ENCODE peak calls at places on chromosomes 3 and 15, in six cellular contexts. K is stimulated activated CD4-positive, alpha-beta T cell treated with anti-CD3 and anti-CD28 coated beads, TNF-alpha, amount 100 ng/mL, for 1 hour; T is tibial artery; H is tibial nerve; N is Kasumi-1; B is AG09319. X is an unnamed sample.

GRCh38 chr3:7447197-7447769 is 586.4 kb downstream of the GRM7 start:
- DNase-seq in B (no peak), T (no peak), H (no peak), N (no peak), K (no peak), X (no peak)

GRCh38 chr3:166663194-166663593 is 716.9 kb downstream of the ZBBX start:
- DNase-seq in K (no peak), B (no peak), N (no peak), T (no peak), H (no peak), X (no peak)

GRCh38 chr3:161770532-161771386 is 274.2 kb downstream of the OTOL1 start:
- DNase-seq in T (no peak), H (no peak), K (no peak), B (no peak), N (peak; percentile 54), X (no peak)

GRCh38 chr15:67085818-67086649 is 20.6 kb downstream of the SMAD3 start:
- DNase-seq in B (peak; percentile 88), H (no peak), K (no peak), T (no peak), N (peak; percentile 51), X (no peak)

GRCh38 chr3:141292346-141293058 is 60.9 kb downstream of the PXYLP1 start:
- DNase-seq in T (no peak), N (no peak), H (no peak), B (no peak), K (no peak), X (no peak)

GRCh38 chr15:50686468-50687301 is at the start of gene TRPM7:
- DNase-seq in N (peak; percentile 88), H (peak; percentile 82), T (peak; percentile 94), K (peak; percentile 72), B (peak; percentile 56), X (peak; percentile 51)

GRCh38 chr3:95752199-95752598 is 1062.2 kb upstream of the EPHA6 start:
- DNase-seq in H (no peak), B (no peak), T (no peak), N (no peak), K (no peak), X (no peak)

GRCh38 chr15:89136818-89137772 is 48.8 kb downstream of the ABHD2 start:
- DNase-seq in N (no peak), H (no peak), K (no peak), T (peak; percentile 71), B (no peak), X (no peak)

GRCh38 chr3:13892304-13892703 is 12.4 kb upstream of the WNT7A start:
- DNase-seq in B (no peak), K (no peak), N (no peak), H (no peak), T (no peak), X (no peak)

GRCh38 chr15:100725121-100726069 is 123.0 kb downstream of the ASB7 start:
- DNase-seq in H (no peak), T (no peak), N (no peak), B (no peak), K (no peak), X (no peak)

GRCh38 chr3:149015383-149015782 is 24.0 kb downstream of the GYG1 start:
- DNase-seq in N (no peak), H (no peak), K (no peak), B (no peak), T (no peak), X (no peak)

GRCh38 chr3:197598404-197598980 is 42.7 kb upstream of the BDH1 start:
- DNase-seq in T (no peak), B (no peak), H (no peak), N (no peak), K (no peak), X (no peak)

GRCh38 chr3:66885326-66886000 is 112.6 kb upstream of the KBTBD8 start:
- DNase-seq in H (no peak), K (no peak), T (no peak), B (no peak), N (no peak), X (no peak)

GRCh38 chr15:77712438-77712837 is 79.7 kb upstream of the LINGO1 start:
- DNase-seq in B (no peak), N (no peak), K (no peak), T (no peak), H (no peak), X (no peak)

GRCh38 chr3:53495518-53496501 is 1.4 kb downstream of the CACNA1D start:
- DNase-seq in H (no peak), K (no peak), T (no peak), N (no peak), B (no peak), X (no peak)

X was measured in D721Med.